ENCODE peak calls at places on chromosomes 7 and 10, in ten cellular contexts. F, P, L, S, E, I, B, V, W and C are unnamed samples.

GRCh38 chr7:132782777-132783633 is 206.7 kb upstream of the PLXNA4 start:
- DNase-seq in B (peak), E (no peak), W (peak), V (no peak), F (no peak), S (no peak), P (peak), L (no peak), I (no peak), C (no peak)

GRCh38 chr7:149599636-149600206 is 102.1 kb upstream of the ZNF746 start:
- DNase-seq in S (no peak), P (no peak), I (no peak), V (peak), F (no peak), E (peak), W (no peak), L (no peak), B (no peak), C (no peak)

GRCh38 chr10:22156750-22157149 is 61.1 kb downstream of the EBLN1 start:
- DNase-seq in I (no peak), W (no peak), E (no peak), S (peak), F (no peak), B (no peak), P (no peak), V (no peak), L (no peak), C (no peak)

GRCh38 chr10:132516771-132517725 is 20.5 kb upstream of the INPP5A start:
- DNase-seq in W (peak), P (peak), S (peak), B (peak), E (no peak), I (peak), V (no peak), F (no peak), L (peak), C (no peak)

GRCh38 chr10:63866075-63866746 is 345.0 kb downstream of the REEP3 start:
- DNase-seq in V (peak), W (peak), P (peak), I (peak), S (peak), L (peak), F (no peak), E (peak), B (peak), C (peak)

GRCh38 chr7:99014113-99014985 is 129.6 kb downstream of the SMURF1 start:
- DNase-seq in I (no peak), E (no peak), L (no peak), B (no peak), W (no peak), S (no peak), P (no peak), V (no peak), F (no peak), C (no peak)

GRCh38 chr10:124220547-124220946 is 127.1 kb upstream of the CHST15 start:
- DNase-seq in W (no peak), F (no peak), I (no peak), V (no peak), S (no peak), P (no peak), E (no peak), B (no peak), L (no peak), C (no peak)

GRCh38 chr10:90125966-90126600 is 424.7 kb downstream of the KIF20B start:
- DNase-seq in I (no peak), B (no peak), F (no peak), S (no peak), L (no peak), V (no peak), P (no peak), W (peak), E (no peak), C (no peak)

GRCh38 chr10:101295266-101295665 is 58.7 kb upstream of the BTRC start:
- DNase-seq in S (no peak), L (no peak), B (no peak), F (no peak), P (peak), W (no peak), V (no peak), I (no peak), E (no peak), C (no peak)

GRCh38 chr10:8278099-8278498 is 223.6 kb downstream of the GATA3 start:
- DNase-seq in B (no peak), V (no peak), S (no peak), E (no peak), P (no peak), W (no peak), L (no peak), I (no peak), F (no peak), C (no peak)